ENCODE peak calls at places on chromosomes 16 and 17, in six cellular contexts. M is cardiac fibroblast, B is epithelial cell of proximal tubule, E is IMR-90, R is dorsolateral prefrontal cortex, K is brain microvascular endothelial cell. L is an unnamed sample.

GRCh38 chr16:12845282-12845681 is 41.6 kb upstream of the CPPED1 start:
- DNase-seq in M (no peak), B (no peak), E (no peak), R (no peak), K (no peak), L (no peak)

GRCh38 chr17:21149626-21150025 is 22.9 kb downstream of the DHRS7B start:
- DNase-seq in M (no peak), B (no peak), E (no peak), R (no peak), K (no peak), L (no peak)

GRCh38 chr17:48593840-48594411 is 347 bp upstream of the HOXB5 start:
- DNase-seq in M (peak; percentile 75), B (no peak), E (peak; percentile 99), R (no peak), K (peak; percentile 38), L (peak; percentile 85)

GRCh38 chr16:48292452-48292851 is 45.1 kb upstream of the ABCC11 start:
- DNase-seq in M (no peak), B (no peak), E (no peak), R (no peak), K (no peak), L (no peak)

GRCh38 chr17:73430848-73431247 is 119.0 kb upstream of the CDC42EP4 start:
- DNase-seq in M (peak; percentile 37), B (no peak), E (no peak), R (no peak), K (peak; percentile 31), L (no peak)

GRCh38 chr17:19284005-19284959 is 47.1 kb downstream of the EPN2 start:
- DNase-seq in M (no peak), B (no peak), E (no peak), R (no peak), K (no peak), L (no peak)

GRCh38 chr17:45851464-45851863 is 6.8 kb downstream of the SPPL2C start:
- DNase-seq in M (no peak), B (no peak), E (no peak), R (peak; percentile 28), K (no peak), L (no peak)

GRCh38 chr16:82682757-82683156 is 56.0 kb downstream of the CDH13 start:
- DNase-seq in M (no peak), B (no peak), E (no peak), R (no peak), K (no peak), L (no peak)

GRCh38 chr17:43820759-43821158 is 12.2 kb downstream of the MPP3 start:
- DNase-seq in M (no peak), B (no peak), E (no peak), R (no peak), K (no peak), L (no peak)

GRCh38 chr16:2033057-2033911 is 6.6 kb downstream of the NHERF2 start:
- DNase-seq in M (peak; percentile 76), B (no peak), E (peak; percentile 54), R (peak; percentile 94), K (peak; percentile 49), L (no peak)

GRCh38 chr17:27651411-27652345 is 20.7 kb downstream of the LGALS9 start:
- DNase-seq in M (peak; percentile 73), B (no peak), E (peak; percentile 39), R (no peak), K (peak; percentile 57), L (peak; percentile 61)

GRCh38 chr17:31544186-31544585 is 152.7 kb downstream of the RAB11FIP4 start:
- DNase-seq in M (no peak), B (no peak), E (no peak), R (no peak), K (no peak), L (no peak)

GRCh38 chr17:82734987-82735866 is at the start of gene FN3K:
- DNase-seq in M (peak; percentile 64), B (no peak), E (peak; percentile 85), R (peak; percentile 82), K (peak; percentile 45), L (no peak)

GRCh38 chr16:58464047-58464915 is 35.7 kb upstream of the NDRG4 start:
- DNase-seq in M (no peak), B (no peak), E (no peak), R (peak; percentile 72), K (no peak), L (no peak)

GRCh38 chr17:9937164-9937835 is 32.2 kb upstream of the RCVRN start:
- DNase-seq in M (no peak), B (no peak), E (no peak), R (peak; percentile 81), K (no peak), L (no peak)

GRCh38 chr16:4846503-4846900 is 586 bp downstream of the GLYR1 start:
- DNase-seq in M (peak; percentile 65), B (no peak), E (peak; percentile 55), R (peak; percentile 71), K (peak; percentile 64), L (no peak)

GRCh38 chr16:53529529-53529928 is 26.5 kb upstream of the AKTIP start:
- DNase-seq in M (no peak), B (no peak), E (no peak), R (no peak), K (no peak), L (no peak)

GRCh38 chr16:20866161-20866772 is 33.9 kb downstream of the DCUN1D3 start:
- DNase-seq in M (peak; percentile 90), B (no peak), E (peak; percentile 87), R (peak; percentile 58), K (peak; percentile 79), L (no peak)

GRCh38 chr16:29806641-29807425 is 504 bp downstream of the MAZ start:
- DNase-seq in M (peak; percentile 40), B (no peak), E (no peak), R (peak; percentile 47), K (no peak), L (peak; percentile 55)

GRCh38 chr16:70685938-70686375 is at the start of gene MTSS2:
- DNase-seq in M (peak; percentile 71), B (no peak), E (peak; percentile 85), R (peak; percentile 90), K (peak; percentile 48), L (no peak)

GRCh38 chr16:66534376-66534799 is 15.5 kb downstream of the TK2 start:
- DNase-seq in M (no peak), B (no peak), E (no peak), R (no peak), K (no peak), L (no peak)

GRCh38 chr16:9966569-9967157 is 215.6 kb downstream of the GRIN2A start:
- DNase-seq in M (peak; percentile 0), B (peak; percentile 76), E (no peak), R (no peak), K (peak; percentile 34), L (no peak)

GRCh38 chr16:85751665-85752501 is 987 bp upstream of the C16orf74 start:
- DNase-seq in M (peak; percentile 62), B (no peak), E (peak; percentile 58), R (no peak), K (no peak), L (peak; percentile 42)

GRCh38 chr16:83344014-83344413 is 463.8 kb upstream of the HSBP1 start:
- DNase-seq in M (peak; percentile 98), B (no peak), E (peak; percentile 89), R (no peak), K (peak; percentile 96), L (no peak)

GRCh38 chr17:55496094-55496881 is 15.0 kb downstream of the SMIM36 start:
- DNase-seq in M (peak; percentile 79), B (peak; percentile 82), E (peak; percentile 67), R (no peak), K (peak; percentile 31), L (no peak)

GRCh38 chr17:77266891-77267341 is 126.1 kb downstream of the SEC14L1 start:
- DNase-seq in M (no peak), B (no peak), E (peak; percentile 23), R (no peak), K (no peak), L (no peak)
- TF ChIP-seq CTCF in M (peak; percentile 32), B (peak; percentile 23), E (peak; percentile 35), R (no peak), K (peak; percentile 46), L (no peak)

GRCh38 chr16:19680972-19681371 is 37.1 kb downstream of the KNOP1 start:
- DNase-seq in M (no peak), B (no peak), E (no peak), R (no peak), K (no peak), L (no peak)
- TF ChIP-seq CTCF in M (peak; percentile 26), B (peak; percentile 42), E (no peak), R (no peak), K (peak; percentile 25), L (no peak)

DNA sequence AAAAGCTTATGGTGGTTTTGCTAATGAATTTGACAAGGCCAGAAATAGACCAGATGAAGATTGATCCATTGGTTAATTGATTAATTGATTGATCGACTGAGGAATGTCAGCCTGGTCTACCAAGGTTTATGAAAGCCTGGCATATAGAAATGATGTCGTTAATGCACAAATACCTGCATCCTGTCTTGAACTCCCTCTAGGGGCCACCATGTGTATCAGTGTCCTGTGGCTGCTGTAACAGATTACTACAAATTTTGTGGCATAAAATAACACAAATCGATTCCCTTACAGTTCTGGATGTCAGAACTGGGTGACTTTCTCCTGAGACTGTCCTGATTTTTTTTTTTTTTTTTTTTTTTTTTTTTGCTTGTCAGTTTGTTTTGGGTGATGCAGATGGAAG is 553.2 kb downstream of the MAF start:
- DNase-seq in M (no peak), B (no peak), E (no peak), R (no peak), K (no peak), L (no peak)
- TF ChIP-seq CTCF in M (peak; percentile 7), B (peak; percentile 50), E (no peak), R (peak; percentile 26), K (peak; percentile 40), L (peak; percentile 47)

DNA sequence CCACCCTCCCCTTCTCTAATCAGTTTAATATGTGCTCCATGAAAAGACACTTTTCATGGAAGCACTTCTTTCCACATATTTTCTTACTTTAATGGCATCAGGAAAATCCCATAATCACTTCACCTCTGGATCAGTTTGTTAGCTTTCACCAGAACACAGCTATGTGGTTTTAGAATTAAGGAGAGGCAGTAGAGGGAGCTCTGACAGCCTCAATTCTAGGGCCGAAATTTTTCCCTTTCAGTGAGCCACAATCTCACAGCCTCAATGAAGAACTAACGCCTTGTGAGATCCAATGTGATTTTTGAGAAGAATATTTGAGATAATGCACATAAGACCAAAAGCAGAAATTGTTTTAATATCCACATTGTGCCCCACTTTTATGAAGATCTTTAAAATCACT is 1494.0 kb upstream of the CDH8 start:
- DNase-seq in M (peak; percentile 2), B (no peak), E (no peak), R (no peak), K (no peak), L (no peak)
- TF ChIP-seq CTCF in M (peak; percentile 25), B (peak; percentile 19), E (no peak), R (no peak), K (no peak), L (no peak)